ENCODE peak calls at places on chromosomes 13 and 19, in six cellular contexts. O, K, X, Q, D and U are unnamed samples.

GRCh38 chr19:35987571-35987896 is 7.5 kb upstream of the SDHAF1 start:
- DNase-seq in Q (no peak), K (no peak), X (no peak), D (no peak), O (no peak), U (no peak)

GRCh38 chr13:113652404-113653263 is 5.4 kb downstream of the ATP4B start:
- DNase-seq in D (no peak), K (no peak), O (no peak), X (no peak), Q (no peak), U (no peak)

GRCh38 chr19:11405846-11406643 is 13.1 kb downstream of the RGL3 start:
- DNase-seq in K (no peak), D (no peak), Q (no peak), O (no peak), X (peak), U (peak)

GRCh38 chr19:2266183-2266993 is 10.2 kb upstream of the JSRP1 start:
- DNase-seq in Q (no peak), D (peak), K (no peak), X (no peak), O (no peak), U (peak)

GRCh38 chr13:67986234-67986633 is 756.1 kb upstream of the PCDH9 start:
- DNase-seq in Q (no peak), D (no peak), K (no peak), X (no peak), O (no peak), U (no peak)

GRCh38 chr13:71860547-71861131 is 6.4 kb downstream of the DACH1 start:
- DNase-seq in O (no peak), K (peak), D (no peak), X (no peak), Q (no peak), U (no peak)

GRCh38 chr13:47397739-47398138 is 500.9 kb upstream of the HTR2A start:
- DNase-seq in K (no peak), Q (no peak), X (no peak), O (no peak), D (no peak), U (no peak)

GRCh38 chr19:37353968-37354367 is 16.9 kb upstream of the ZNF527 start:
- DNase-seq in K (no peak), O (no peak), D (no peak), X (no peak), Q (no peak), U (no peak)

GRCh38 chr19:24033962-24034342 is 53.0 kb upstream of the ZNF254 start:
- DNase-seq in K (peak), Q (no peak), X (peak), D (peak), O (peak), U (peak)

GRCh38 chr19:9075064-9075964 is 11.5 kb upstream of the OR1M1 start:
- DNase-seq in X (peak), K (peak), Q (no peak), D (peak), O (peak), U (peak)

GRCh38 chr19:58123354-58123753 is 25.3 kb upstream of the ZSCAN18 start:
- DNase-seq in Q (no peak), D (no peak), K (no peak), O (no peak), X (no peak), U (no peak)

GRCh38 chr19:10544753-10545251 is 1.1 kb downstream of the ATG4D start:
- DNase-seq in X (no peak), K (no peak), Q (no peak), D (no peak), O (no peak), U (no peak)

GRCh38 chr19:310781-311496 is 19.7 kb upstream of the PLPP2 start:
- DNase-seq in O (no peak), Q (no peak), X (no peak), D (no peak), K (no peak), U (no peak)

GRCh38 chr13:42333613-42334328 is 61.8 kb downstream of the AKAP11 start:
- DNase-seq in Q (no peak), K (peak), O (peak), D (no peak), X (no peak), U (no peak)

GRCh38 chr13:109345433-109345941 is 440.9 kb downstream of the IRS2 start:
- DNase-seq in K (peak), X (no peak), Q (no peak), D (no peak), O (no peak), U (no peak)